ENCODE peak calls at places on chromosomes 1 and 21, in four cellular contexts. L is AG09309, U is BE2C, E is HL-60. O is an unnamed sample.

GRCh38 chr1:113415256-113416189 is 25.2 kb downstream of the MAGI3 start:
- DNase-seq in L (no peak), U (no peak), E (no peak), O (no peak)

GRCh38 chr1:31701137-31701736 is 2.6 kb downstream of the COL16A1 start:
- DNase-seq in L (peak), U (peak), E (peak), O (peak)

GRCh38 chr1:81113688-81114087 is 687.0 kb upstream of the ADGRL2 start:
- DNase-seq in L (peak), U (no peak), E (no peak), O (no peak)

GRCh38 chr1:224107282-224107625 is 6.7 kb upstream of the FBXO28 start:
- DNase-seq in L (no peak), U (no peak), E (no peak), O (no peak)

GRCh38 chr1:78426398-78426797 is 64.4 kb upstream of the PTGFR start:
- DNase-seq in L (no peak), U (no peak), E (no peak), O (no peak)

GRCh38 chr1:93179886-93180722 is at the start of gene TMED5:
- DNase-seq in L (peak), U (peak), E (peak), O (peak)

GRCh38 chr1:203663294-203663693 is 36.7 kb downstream of the ATP2B4 start:
- DNase-seq in L (peak), U (no peak), E (no peak), O (no peak)

GRCh38 chr1:184069675-184070074 is 18.1 kb downstream of the TSEN15 start:
- DNase-seq in L (no peak), U (no peak), E (no peak), O (no peak)

GRCh38 chr21:42513151-42513984 is at the start of gene SLC37A1:
- DNase-seq in L (no peak), U (no peak), E (no peak), O (no peak)

GRCh38 chr1:35334485-35334884 is 66.0 kb downstream of the ZMYM4 start:
- DNase-seq in L (no peak), U (no peak), E (no peak), O (no peak)

GRCh38 chr1:208084764-208085163 is 159.4 kb downstream of the PLXNA2 start:
- DNase-seq in L (no peak), U (peak), E (no peak), O (no peak)

GRCh38 chr1:154768456-154769125 is 101.5 kb downstream of the KCNN3 start:
- DNase-seq in L (no peak), U (no peak), E (no peak), O (no peak)

GRCh38 chr1:103901072-103901471 is 151.4 kb downstream of the AMY1C start:
- DNase-seq in L (no peak), U (no peak), E (no peak), O (no peak)

GRCh38 chr1:228408869-228409805 is 2.5 kb upstream of the TRIM11 start:
- DNase-seq in L (no peak), U (no peak), E (no peak), O (no peak)

O was measured in NCI-H2171.